ENCODE peak calls at places on chromosomes 1 and 21, in six cellular contexts. C, E, H, K, Q and U are unnamed samples.

GRCh38 chr1:31617917-31618746 is 643 bp downstream of the HCRTR1 start:
- DNase-seq in H (peak; percentile 7), C (peak; percentile 95), Q (peak; percentile 35), K (peak; percentile 86), E (peak; percentile 22), U (peak; percentile 59)

GRCh38 chr1:219340796-219341195 is 167.1 kb downstream of the LYPLAL1 start:
- DNase-seq in H (no peak), Q (no peak), E (peak; percentile 87), K (no peak), C (no peak), U (no peak)

GRCh38 chr1:10074059-10074854 is 41.5 kb downstream of the UBE4B start:
- DNase-seq in C (no peak), E (peak; percentile 94), H (peak; percentile 38), K (no peak), Q (peak; percentile 28), U (peak; percentile 24)

GRCh38 chr21:33023574-33024277 is 2.0 kb upstream of the OLIG2 start:
- DNase-seq in Q (no peak), E (peak; percentile 8), C (no peak), K (peak; percentile 66), H (no peak), U (no peak)

GRCh38 chr1:12384836-12385456 is 155.1 kb downstream of the VPS13D start:
- DNase-seq in H (no peak), C (no peak), K (no peak), Q (peak; percentile 30), E (no peak), U (no peak)

GRCh38 chr1:84758968-84759491 is 68.8 kb upstream of the SSX2IP start:
- DNase-seq in K (no peak), Q (no peak), E (peak; percentile 41), H (peak; percentile 41), C (no peak), U (peak; percentile 78)

GRCh38 chr1:45213892-45214291 is 7.5 kb upstream of the ZSWIM5 start:
- DNase-seq in C (no peak), K (no peak), E (no peak), H (no peak), Q (no peak), U (no peak)

GRCh38 chr1:68128157-68128556 is 77.7 kb upstream of the DIRAS3 start:
- DNase-seq in H (no peak), C (no peak), K (no peak), E (peak; percentile 41), Q (no peak), U (no peak)

GRCh38 chr1:203199481-203200058 is 13.1 kb upstream of the CHI3L1 start:
- DNase-seq in E (no peak), C (no peak), H (no peak), K (no peak), Q (no peak), U (no peak)

GRCh38 chr1:61265665-61266064 is 183.3 kb downstream of the NFIA start:
- DNase-seq in E (no peak), Q (no peak), K (no peak), H (no peak), C (no peak), U (no peak)

GRCh38 chr1:201166964-201167624 is 12.8 kb upstream of the TMEM9 start:
- DNase-seq in H (no peak), E (no peak), Q (no peak), C (no peak), K (no peak), U (no peak)

GRCh38 chr1:84582802-84583587 is 8.8 kb upstream of the CTBS start:
- DNase-seq in Q (no peak), H (no peak), K (peak; percentile 66), E (peak; percentile 65), C (peak; percentile 34), U (no peak)

GRCh38 chr1:104648269-104648691 is 898.6 kb downstream of the AMY1C start:
- DNase-seq in C (peak; percentile 50), E (no peak), K (no peak), H (no peak), Q (no peak), U (no peak)

GRCh38 chr1:52142220-52143153 is 598 bp downstream of the ZFYVE9 start:
- DNase-seq in C (peak; percentile 39), Q (peak; percentile 8), K (peak; percentile 73), H (peak; percentile 73), E (peak; percentile 56), U (peak; percentile 42)

GRCh38 chr1:183449223-183449770 is 23.0 kb upstream of the SMG7 start:
- DNase-seq in Q (no peak), K (no peak), E (no peak), H (no peak), C (no peak), U (no peak)

GRCh38 chr1:15337656-15338402 is 71.9 kb upstream of the EFHD2 start:
- DNase-seq in E (peak; percentile 76), Q (no peak), C (no peak), K (no peak), H (no peak), U (no peak)

GRCh38 chr1:151763990-151764389 is 694 bp upstream of the MRPL9 start:
- DNase-seq in H (no peak), Q (no peak), E (peak; percentile 17), C (no peak), K (no peak), U (peak; percentile 20)

GRCh38 chr1:109923131-109923945 is 12.7 kb downstream of the CSF1 start:
- DNase-seq in Q (no peak), E (no peak), K (peak; percentile 66), C (peak; percentile 57), H (no peak), U (no peak)

GRCh38 chr1:31591425-31592093 is 15.2 kb downstream of the TINAGL1 start:
- DNase-seq in E (no peak), Q (no peak), C (no peak), K (no peak), H (no peak), U (no peak)

GRCh38 chr1:218429301-218429700 is 84.2 kb downstream of the TGFB2 start:
- DNase-seq in E (no peak), K (no peak), C (no peak), Q (no peak), H (no peak), U (no peak)

GRCh38 chr1:53187371-53187770 is 9.3 kb upstream of the CPT2 start:
- DNase-seq in Q (no peak), K (no peak), E (peak; percentile 52), H (no peak), C (no peak), U (no peak)

GRCh38 chr1:221829327-221830011 is 87.6 kb upstream of the DUSP10 start:
- DNase-seq in H (no peak), K (no peak), Q (peak; percentile 8), E (peak; percentile 85), C (no peak), U (no peak)

GRCh38 chr1:65310078-65310587 is 790 bp downstream of the DNAJC6 start:
- DNase-seq in H (peak; percentile 64), C (peak; percentile 61), K (no peak), Q (no peak), E (no peak), U (peak; percentile 71)

GRCh38 chr1:50783286-50783685 is 176.8 kb downstream of the FAF1 start:
- DNase-seq in K (no peak), C (no peak), Q (no peak), H (no peak), E (peak; percentile 46), U (no peak)

GRCh38 chr1:24426738-24427468 is 11.3 kb downstream of the NIPAL3 start:
- DNase-seq in C (no peak), K (no peak), H (no peak), Q (no peak), E (no peak), U (peak; percentile 52)

GRCh38 chr21:37455504-37455911 is 88.9 kb downstream of the DYRK1A start:
- DNase-seq in K (no peak), Q (no peak), H (no peak), C (no peak), E (peak; percentile 20), U (no peak)

GRCh38 chr1:159000627-159001026 is 9.1 kb upstream of the IFI16 start:
- DNase-seq in H (peak; percentile 62), Q (no peak), C (no peak), K (no peak), E (peak; percentile 97), U (no peak)

GRCh38 chr1:22887491-22887890 is 85.2 kb downstream of the LACTBL1 start:
- DNase-seq in H (no peak), E (no peak), Q (no peak), K (no peak), C (no peak), U (no peak)

GRCh38 chr1:109040627-109041613 is 982 bp downstream of the WDR47 start:
- DNase-seq in C (peak; percentile 37), Q (peak; percentile 8), E (peak; percentile 35), H (peak; percentile 39), K (peak; percentile 67), U (peak; percentile 26)

GRCh38 chr1:178291166-178291565 is 197.3 kb downstream of the RASAL2 start:
- DNase-seq in C (no peak), H (no peak), K (no peak), Q (no peak), E (no peak), U (no peak)

GRCh38 chr21:43207043-43207315 is 38.2 kb downstream of the CRYAA start:
- DNase-seq in Q (no peak), H (no peak), K (peak; percentile 30), E (no peak), C (no peak), U (no peak)

GRCh38 chr1:183287191-183287675 is 101.2 kb downstream of the LAMC2 start:
- DNase-seq in C (no peak), K (no peak), Q (no peak), E (peak; percentile 93), H (no peak), U (peak; percentile 86)

GRCh38 chr1:24548070-24548469 is 7.8 kb upstream of the NCMAP start:
- DNase-seq in Q (no peak), C (no peak), K (no peak), E (no peak), H (no peak), U (no peak)